ENCODE peak calls at places on chromosomes 7 and 10, in five cellular contexts. R, T, A, F and N are unnamed samples.

GRCh38 chr10:95861401-95861800 is 46.4 kb upstream of the CC2D2B start:
- DNase-seq in R (no peak), T (no peak), A (no peak), F (no peak), N (no peak)

GRCh38 chr10:3071405-3072198 is 4.3 kb downstream of the PFKP start:
- DNase-seq in R (no peak), T (no peak), A (no peak), F (no peak), N (no peak)

GRCh38 chr7:20835111-20835750 is 48.5 kb upstream of the SP8 start:
- DNase-seq in R (no peak), T (no peak), A (no peak), F (no peak), N (no peak)

GRCh38 chr7:115292381-115292780 is 370.5 kb downstream of the MDFIC start:
- DNase-seq in R (no peak), T (no peak), A (no peak), F (no peak), N (no peak)

GRCh38 chr7:100888988-100889760 is at the start of gene UFSP1:
- DNase-seq in R (peak), T (peak), A (no peak), F (no peak), N (peak)

GRCh38 chr10:70190581-70190980 is 20.3 kb upstream of the SAR1A start:
- DNase-seq in R (no peak), T (no peak), A (no peak), F (no peak), N (no peak)

GRCh38 chr7:21256310-21256877 is 171.5 kb upstream of the SP4 start:
- DNase-seq in R (no peak), T (peak), A (no peak), F (no peak), N (peak)

GRCh38 chr7:40192036-40192435 is 57.2 kb downstream of the SUGCT start:
- DNase-seq in R (no peak), T (no peak), A (no peak), F (no peak), N (no peak)

GRCh38 chr10:19788075-19788686 is 28.1 kb upstream of the PLXDC2 start:
- DNase-seq in R (peak), T (peak), A (peak), F (no peak), N (peak)

GRCh38 chr10:50431791-50432190 is 180.5 kb upstream of the ASAH2 start:
- DNase-seq in R (no peak), T (no peak), A (no peak), F (no peak), N (peak)

GRCh38 chr7:142094861-142095260 is 16.7 kb upstream of the MGAM2 start:
- DNase-seq in R (no peak), T (no peak), A (no peak), F (no peak), N (no peak)

GRCh38 chr7:129783097-129783919 is 169.5 kb downstream of the UBE2H start:
- DNase-seq in R (no peak), T (no peak), A (no peak), F (no peak), N (no peak)

GRCh38 chr7:97845622-97846203 is 26.5 kb downstream of the ASNS start:
- DNase-seq in R (no peak), T (peak), A (peak), F (no peak), N (peak)

GRCh38 chr7:32034052-32034451 is 36.2 kb downstream of the PDE1C start:
- DNase-seq in R (no peak), T (peak), A (no peak), F (no peak), N (no peak)

GRCh38 chr7:123747089-123747488 is 1.7 kb downstream of the WASL start:
- DNase-seq in R (no peak), T (no peak), A (no peak), F (no peak), N (peak)

GRCh38 chr10:6583447-6583846 is 3.4 kb upstream of the PRKCQ start:
- DNase-seq in R (no peak), T (no peak), A (no peak), F (no peak), N (no peak)

GRCh38 chr10:124568858-124569622 is 107.4 kb downstream of the LHPP start:
- DNase-seq in R (no peak), T (no peak), A (no peak), F (no peak), N (no peak)

GRCh38 chr10:14185501-14186045 is 145.2 kb downstream of the FRMD4A start:
- DNase-seq in R (peak), T (peak), A (peak), F (peak), N (peak)

GRCh38 chr7:143849785-143850479 is 52.0 kb downstream of the TCAF1 start:
- DNase-seq in R (no peak), T (no peak), A (no peak), F (no peak), N (no peak)

GRCh38 chr10:92010026-92010713 is 86.6 kb downstream of the BTAF1 start:
- DNase-seq in R (no peak), T (no peak), A (no peak), F (no peak), N (no peak)

GRCh38 chr10:18476283-18476682 is 175.1 kb downstream of the NSUN6 start:
- DNase-seq in R (no peak), T (no peak), A (no peak), F (no peak), N (no peak)

GRCh38 chr7:142434666-142435174 is 176.9 kb upstream of the PRSS58 start:
- DNase-seq in R (no peak), T (no peak), A (no peak), F (no peak), N (peak)

GRCh38 chr10:97412891-97413304 is 11.8 kb upstream of the RRP12 start:
- DNase-seq in R (no peak), T (no peak), A (no peak), F (no peak), N (no peak)

GRCh38 chr10:11610855-11611247 is 599 bp downstream of the USP6NL start:
- DNase-seq in R (peak), T (no peak), A (peak), F (no peak), N (peak)

GRCh38 chr10:46229144-46229563 is 57.6 kb upstream of the ANTXRL start:
- DNase-seq in R (peak), T (peak), A (peak), F (peak), N (peak)

GRCh38 chr7:65317372-65317771 is 56.3 kb upstream of the ZNF92 start:
- DNase-seq in R (no peak), T (no peak), A (no peak), F (no peak), N (no peak)

GRCh38 chr7:33062023-33062781 is at the start of gene NT5C3A:
- DNase-seq in R (peak), T (peak), A (no peak), F (peak), N (peak)

GRCh38 chr10:6528198-6528950 is 51.7 kb downstream of the PRKCQ start:
- DNase-seq in R (no peak), T (no peak), A (no peak), F (no peak), N (no peak)

GRCh38 chr10:3978174-3978573 is 193.2 kb upstream of the KLF6 start:
- DNase-seq in R (no peak), T (no peak), A (no peak), F (no peak), N (no peak)